ENCODE peak calls at places on chromosomes 6 and 20, in eight cellular contexts. F is fibroblast of mammary gland; L is psoas muscle; I is CD8-positive, alpha-beta T cell; Z is upper lobe of right lung; X is body of pancreas; K is stomach; U is AG04450. C is an unnamed sample.

GRCh38 chr6:28142446-28142845 is 763 bp downstream of the ZKSCAN8 start:
- DNase-seq in U (no peak), K (no peak), Z (no peak), X (no peak), I (no peak), F (peak; percentile 40), L (no peak), C (no peak)

GRCh38 chr6:8108031-8108660 is 5.8 kb upstream of the EEF1E1 start:
- DNase-seq in U (peak; percentile 90), L (no peak), Z (no peak), F (peak; percentile 97), K (no peak), I (no peak), X (no peak), C (no peak)

GRCh38 chr6:108115598-108116058 is 41.1 kb upstream of the OSTM1 start:
- DNase-seq in K (peak; percentile 66), Z (peak; percentile 76), U (no peak), L (no peak), X (peak; percentile 70), I (no peak), F (peak; percentile 39), C (no peak)

GRCh38 chr6:93423542-93423941 is 4.2 kb upstream of the EPHA7 start:
- DNase-seq in X (peak; percentile 22), K (no peak), F (peak; percentile 44), Z (no peak), U (no peak), I (no peak), L (peak; percentile 6), C (no peak)

GRCh38 chr6:63968650-63969049 is 333.0 kb downstream of the PHF3 start:
- DNase-seq in Z (no peak), F (no peak), L (no peak), K (no peak), I (no peak), U (no peak), X (no peak), C (no peak)

GRCh38 chr6:113632220-113632864 is 224.8 kb upstream of the MARCKS start:
- DNase-seq in I (no peak), F (peak; percentile 91), U (no peak), X (peak; percentile 52), L (peak; percentile 40), Z (no peak), K (peak; percentile 45), C (no peak)

GRCh38 chr6:85364354-85364753 is 85.5 kb upstream of the NT5E start:
- DNase-seq in F (peak; percentile 85), X (no peak), K (no peak), U (no peak), L (no peak), Z (no peak), I (no peak), C (no peak)

GRCh38 chr6:346389-347030 is 45.0 kb upstream of the IRF4 start:
- DNase-seq in K (no peak), L (no peak), I (no peak), Z (peak; percentile 55), U (no peak), F (peak; percentile 70), X (no peak), C (no peak)

GRCh38 chr6:2589171-2589661 is 161.5 kb downstream of the MYLK4 start:
- DNase-seq in K (no peak), I (no peak), L (no peak), X (no peak), U (no peak), Z (no peak), F (no peak), C (no peak)

GRCh38 chr6:19086480-19086879 is 699.3 kb downstream of the RNF144B start:
- DNase-seq in U (no peak), F (no peak), X (no peak), Z (no peak), I (no peak), K (no peak), L (no peak), C (no peak)

GRCh38 chr6:157561037-157561790 is 180.2 kb downstream of the ZDHHC14 start:
- DNase-seq in F (no peak), X (no peak), U (no peak), Z (no peak), L (no peak), I (no peak), K (no peak), C (no peak)

GRCh38 chr6:123648020-123648580 is 11.3 kb upstream of the TRDN start:
- DNase-seq in L (no peak), Z (no peak), U (no peak), K (no peak), F (no peak), X (no peak), I (no peak), C (no peak)

GRCh38 chr6:63572733-63573139 is 456 bp downstream of the LOC128125822 start:
- DNase-seq in Z (no peak), L (no peak), U (no peak), X (no peak), K (no peak), F (no peak), I (no peak), C (peak; percentile 68)

GRCh38 chr6:5592911-5593519 is 331.7 kb downstream of the FARS2 start:
- DNase-seq in X (no peak), L (no peak), Z (no peak), F (no peak), I (no peak), U (no peak), K (no peak), C (no peak)

GRCh38 chr20:62381202-62381797 is 5.6 kb upstream of the RPS21 start:
- DNase-seq in Z (no peak), K (no peak), F (no peak), X (no peak), U (no peak), I (no peak), L (peak; percentile 45), C (no peak)

GRCh38 chr20:13302647-13303425 is 81.8 kb downstream of the ISM1 start:
- DNase-seq in F (peak; percentile 17), K (no peak), I (no peak), Z (no peak), L (no peak), X (peak; percentile 26), U (no peak), C (no peak)

GRCh38 chr20:13736792-13737191 is 47.9 kb downstream of the ESF1 start:
- DNase-seq in K (no peak), I (no peak), L (no peak), X (no peak), F (peak; percentile 87), U (peak; percentile 32), Z (no peak), C (no peak)

GRCh38 chr20:45098096-45098773 is 2.7 kb downstream of the KCNS1 start:
- DNase-seq in F (peak; percentile 35), L (no peak), Z (no peak), U (no peak), X (no peak), K (peak; percentile 33), I (peak; percentile 44), C (no peak)

GRCh38 chr6:16354692-16355091 is 116.3 kb downstream of the GMPR start:
- DNase-seq in Z (no peak), U (no peak), I (no peak), K (no peak), L (no peak), X (no peak), F (no peak), C (no peak)

GRCh38 chr20:31829731-31830130 is 10.6 kb downstream of the MYLK2 start:
- DNase-seq in I (no peak), Z (no peak), X (no peak), U (no peak), F (no peak), K (no peak), L (no peak), C (no peak)

GRCh38 chr6:23218751-23219150 is 649.4 kb downstream of the HDGFL1 start:
- DNase-seq in L (no peak), X (no peak), K (no peak), I (no peak), F (no peak), Z (no peak), U (no peak), C (no peak)

GRCh38 chr20:35355372-35355771 is 56.4 kb downstream of the UQCC1 start:
- DNase-seq in Z (no peak), I (no peak), U (no peak), L (no peak), F (no peak), X (no peak), K (no peak), C (no peak)
- TF ChIP-seq CTCF in Z (no peak), I (no peak), U (no peak), L (no peak), F (no peak), X (no peak), K (no peak), C (no peak)

GRCh38 chr6:37732688-37733087 is 35.0 kb upstream of the MDGA1 start:
- DNase-seq in U (no peak), X (no peak), Z (no peak), I (no peak), K (no peak), F (no peak), L (no peak), C (no peak)
- TF ChIP-seq CTCF in U (no peak), X (no peak), Z (no peak), I (no peak), K (no peak), F (peak; percentile 4), L (no peak), C (no peak)

DNA sequence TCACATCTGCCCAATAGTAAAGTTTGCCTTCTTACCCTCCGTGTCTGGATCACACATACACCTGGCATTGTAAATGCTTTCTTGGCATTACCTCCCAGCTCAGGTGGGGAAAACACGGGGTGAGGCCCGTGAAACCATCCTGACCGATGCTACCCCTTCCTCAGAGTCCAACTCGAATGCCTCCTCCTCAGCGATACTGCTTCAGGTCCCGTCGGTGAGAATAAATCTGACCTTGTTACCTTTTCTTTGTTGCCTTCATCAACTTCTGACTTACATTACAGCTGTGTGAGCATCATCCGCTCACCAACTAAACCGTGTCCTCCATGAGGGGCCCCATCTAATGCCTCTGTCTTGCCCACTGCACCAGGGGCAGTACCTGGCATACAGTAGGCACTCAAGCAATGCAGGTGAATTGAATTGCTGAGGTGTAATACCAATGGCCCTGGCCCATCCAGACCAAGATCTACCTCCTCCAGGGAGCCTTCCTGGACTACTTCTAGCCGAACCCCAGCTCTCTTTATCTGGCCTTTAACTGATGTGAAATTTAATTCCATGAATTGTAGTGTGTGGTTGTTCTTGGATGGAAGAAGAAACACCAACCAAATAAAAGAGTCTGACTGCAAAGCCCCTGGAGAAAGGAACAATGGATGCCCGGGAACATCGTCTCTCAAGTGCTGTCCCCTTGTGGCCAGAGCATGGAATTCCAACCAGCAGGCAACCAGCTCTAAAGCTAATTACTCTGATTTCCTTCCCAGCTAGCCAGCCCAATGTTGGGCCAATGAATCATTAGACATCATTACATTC is 141.5 kb downstream of the ANKRD60 start:
- DNase-seq in Z (no peak), U (no peak), L (no peak), X (peak; percentile 20), I (peak; percentile 44), F (peak; percentile 46), K (no peak), C (peak; percentile 61)
- TF ChIP-seq CTCF in Z (peak; percentile 84), U (peak; percentile 77), L (peak; percentile 73), X (peak; percentile 56), I (peak; percentile 24), F (peak; percentile 93), K (no peak), C (peak; percentile 90)

DNA sequence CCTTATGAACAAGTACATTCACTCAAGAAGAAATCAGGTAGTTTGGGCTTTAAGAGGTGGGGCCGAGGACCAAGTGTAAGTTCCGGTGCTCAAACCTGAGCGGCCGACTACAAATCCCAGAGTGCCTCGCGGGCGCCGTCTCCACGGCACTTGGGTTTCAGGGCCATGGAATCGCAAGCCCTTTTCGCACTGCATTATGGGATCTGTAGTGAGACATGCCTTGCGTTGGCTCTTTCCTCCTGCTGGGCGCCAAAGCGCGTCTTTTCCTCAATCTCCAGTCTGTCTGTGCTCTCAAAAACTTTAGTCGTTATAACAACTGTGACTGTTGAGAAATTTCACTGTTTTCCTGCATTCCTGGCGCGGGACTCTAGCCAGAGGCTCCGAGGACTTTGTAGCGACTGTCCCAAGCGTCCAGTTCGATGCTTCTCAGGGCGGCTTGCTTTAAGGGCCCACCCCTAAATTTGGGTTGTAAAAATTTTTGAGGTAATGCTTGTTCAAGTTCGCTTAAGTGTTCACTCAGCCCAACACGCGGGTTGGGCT is 408 bp upstream of the FBXO9 start:
- DNase-seq in U (peak; percentile 93), X (peak; percentile 97), L (peak; percentile 97), F (peak; percentile 97), K (peak; percentile 97), I (peak; percentile 96), Z (peak; percentile 98), C (peak; percentile 93)
- TF ChIP-seq CTCF in U (no peak), X (peak; percentile 5), L (peak; percentile 10), F (no peak), K (no peak), I (no peak), Z (no peak), C (peak; percentile 49)